ENCODE peak calls at places on chromosome 5, in six cellular contexts. One of them, this sample, is unnamed.
A peak's percentile ranks its signal among the peaks of the same experiment; 100 is the strongest.

GRCh38 chr5:33448118-33448517 is 7.4 kb downstream of the TARS1 start:
- DNase-seq in HCT116: no peak
- DNase-seq in K562: no peak
- DNase-seq in DND-41: no peak
- DNase-seq in GM23248: no peak
- DNase-seq in fibroblast of lung: no peak
- DNase-seq in this sample: peak; percentile 78

GRCh38 chr5:174581483-174581882 is 142.9 kb upstream of the MSX2 start:
- DNase-seq in HCT116: no peak
- DNase-seq in K562: no peak
- DNase-seq in DND-41: peak; percentile 6
- DNase-seq in GM23248: peak; percentile 49
- DNase-seq in fibroblast of lung: no peak
- DNase-seq in this sample: peak; percentile 90

GRCh38 chr5:2013301-2014057 is 130.8 kb upstream of the IRX4 start:
- DNase-seq in HCT116: no peak
- DNase-seq in K562: no peak
- DNase-seq in DND-41: no peak
- DNase-seq in GM23248: no peak
- DNase-seq in fibroblast of lung: no peak
- DNase-seq in this sample: no peak

GRCh38 chr5:15037247-15037908 is 165.8 kb upstream of the ANKH start:
- DNase-seq in HCT116: no peak
- DNase-seq in K562: no peak
- DNase-seq in DND-41: no peak
- DNase-seq in GM23248: no peak
- DNase-seq in fibroblast of lung: no peak
- DNase-seq in this sample: no peak

GRCh38 chr5:16178745-16179372 is 732 bp downstream of the MARCHF11 start:
- DNase-seq in HCT116: no peak
- DNase-seq in K562: peak; percentile 58
- DNase-seq in DND-41: peak; percentile 27
- DNase-seq in GM23248: peak; percentile 73
- DNase-seq in fibroblast of lung: peak; percentile 70
- DNase-seq in this sample: peak; percentile 95

GRCh38 chr5:558326-558725 is 34.1 kb upstream of the SLC9A3 start:
- DNase-seq in HCT116: no peak
- DNase-seq in K562: no peak
- DNase-seq in DND-41: no peak
- DNase-seq in GM23248: no peak
- DNase-seq in fibroblast of lung: no peak
- DNase-seq in this sample: no peak

GRCh38 chr5:147479949-147480348 is 29.9 kb downstream of the DPYSL3 start:
- DNase-seq in HCT116: no peak
- DNase-seq in K562: no peak
- DNase-seq in DND-41: no peak
- DNase-seq in GM23248: peak; percentile 74
- DNase-seq in fibroblast of lung: peak; percentile 84
- DNase-seq in this sample: peak; percentile 76

GRCh38 chr5:60604771-60605170 is 95.2 kb downstream of the DEPDC1B start:
- DNase-seq in HCT116: no peak
- DNase-seq in K562: no peak
- DNase-seq in DND-41: no peak
- DNase-seq in GM23248: no peak
- DNase-seq in fibroblast of lung: no peak
- DNase-seq in this sample: no peak

GRCh38 chr5:114361724-114362196 is at the start of gene KCNN2:
- DNase-seq in HCT116: no peak
- DNase-seq in K562: no peak
- DNase-seq in DND-41: no peak
- DNase-seq in GM23248: peak; percentile 4
- DNase-seq in fibroblast of lung: peak; percentile 57
- DNase-seq in this sample: peak; percentile 95

GRCh38 chr5:114362977-114363721 is 1.3 kb downstream of the KCNN2 start:
- DNase-seq in HCT116: no peak
- DNase-seq in K562: no peak
- DNase-seq in DND-41: no peak
- DNase-seq in GM23248: no peak
- DNase-seq in fibroblast of lung: no peak
- DNase-seq in this sample: peak; percentile 43

GRCh38 chr5:114362197-114362976 is 517 bp downstream of the KCNN2 start:
- DNase-seq in HCT116: no peak
- DNase-seq in K562: no peak
- DNase-seq in DND-41: no peak
- DNase-seq in GM23248: peak; percentile 4
- DNase-seq in fibroblast of lung: peak; percentile 34
- DNase-seq in this sample: peak; percentile 68

GRCh38 chr5:114360362-114360761 is 1.5 kb upstream of the KCNN2 start:
- DNase-seq in HCT116: no peak
- DNase-seq in K562: no peak
- DNase-seq in DND-41: no peak
- DNase-seq in GM23248: no peak
- DNase-seq in fibroblast of lung: no peak
- DNase-seq in this sample: peak; percentile 58

GRCh38 chr5:114360816-114361723 is 800 bp upstream of the KCNN2 start:
- DNase-seq in HCT116: no peak
- DNase-seq in K562: no peak
- DNase-seq in DND-41: no peak
- DNase-seq in GM23248: no peak
- DNase-seq in fibroblast of lung: no peak
- DNase-seq in this sample: peak; percentile 89
- TF ChIP-seq EZH2 in HCT116: no peak
- TF ChIP-seq EZH2 in K562: no peak
- TF ChIP-seq EZH2 in DND-41: no peak
- TF ChIP-seq EZH2 in GM23248: peak; percentile 21
- TF ChIP-seq EZH2 in fibroblast of lung: no peak
- TF ChIP-seq EZH2 in this sample: no peak

GRCh38 chr5:149450199-149450598 is 71.1 kb upstream of the IL17B start:
- DNase-seq in HCT116: no peak
- DNase-seq in K562: no peak
- DNase-seq in DND-41: no peak
- DNase-seq in GM23248: peak; percentile 69
- DNase-seq in fibroblast of lung: peak; percentile 80
- DNase-seq in this sample: no peak

GRCh38 chr5:149455889-149456409 is 76.9 kb upstream of the IL17B start:
- DNase-seq in HCT116: peak; percentile 90
- DNase-seq in K562: peak; percentile 62
- DNase-seq in DND-41: no peak
- DNase-seq in GM23248: peak; percentile 72
- DNase-seq in fibroblast of lung: peak; percentile 80
- DNase-seq in this sample: no peak

GRCh38 chr5:149453618-149454415 is 74.7 kb upstream of the IL17B start:
- DNase-seq in HCT116: no peak
- DNase-seq in K562: no peak
- DNase-seq in DND-41: no peak
- DNase-seq in GM23248: no peak
- DNase-seq in fibroblast of lung: no peak
- DNase-seq in this sample: no peak

GRCh38 chr5:149452007-149452664 is 73.0 kb upstream of the IL17B start:
- DNase-seq in HCT116: no peak
- DNase-seq in K562: peak; percentile 61
- DNase-seq in DND-41: no peak
- DNase-seq in GM23248: peak; percentile 43
- DNase-seq in fibroblast of lung: peak; percentile 71
- DNase-seq in this sample: peak; percentile 63

DNA sequence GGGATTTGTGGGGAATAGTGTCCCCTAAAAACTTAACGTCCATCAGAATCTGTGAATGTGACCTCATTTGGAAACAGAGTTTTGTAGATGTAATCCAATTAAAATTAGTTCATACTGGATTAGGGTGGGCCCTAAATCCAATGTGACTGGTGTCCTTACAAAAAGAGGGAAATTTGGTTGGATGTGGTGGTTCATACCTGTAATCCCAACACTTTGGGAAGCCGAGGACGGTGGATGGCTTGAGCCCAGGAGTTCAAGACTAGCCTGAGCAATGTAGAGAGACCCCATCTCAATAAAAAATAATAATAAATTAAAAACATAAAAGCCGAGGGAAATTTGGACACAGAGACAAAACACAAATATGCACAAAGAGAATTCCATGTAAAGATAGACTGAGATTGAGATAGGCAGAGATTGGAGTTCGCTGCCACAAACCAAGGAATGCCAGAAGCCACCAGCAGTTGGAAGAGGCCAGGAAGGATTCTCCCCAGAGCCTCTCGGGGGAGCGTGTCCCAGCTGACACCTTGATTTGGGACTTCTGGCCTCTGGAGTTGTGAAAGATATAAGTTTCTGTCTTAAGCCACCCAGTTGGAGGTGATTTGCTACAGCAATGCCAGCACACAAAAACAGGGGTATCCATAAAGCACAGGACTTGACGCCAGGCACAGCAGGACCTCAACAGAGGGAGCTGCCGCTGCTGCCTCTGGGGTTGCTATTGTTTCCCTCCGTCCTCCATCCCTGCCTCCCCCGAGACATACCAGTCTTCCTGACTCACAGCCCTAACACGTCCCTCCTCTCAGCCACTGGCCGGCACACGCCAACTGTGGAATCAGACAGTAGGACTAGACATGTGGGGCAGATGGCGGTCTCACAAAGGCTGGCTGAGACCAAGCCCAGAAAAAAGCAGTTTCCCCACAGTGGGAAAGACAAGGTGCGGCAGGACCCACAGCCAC is 73.8 kb upstream of the IL17B start:
- DNase-seq in HCT116: no peak
- DNase-seq in K562: no peak
- DNase-seq in DND-41: no peak
- DNase-seq in GM23248: peak; percentile 98
- DNase-seq in fibroblast of lung: peak; percentile 98
- DNase-seq in this sample: peak; percentile 44
- H3K4me1 ChIP-seq in HCT116: peaks cover 29% of the 10 kb centered on the region
- H3K4me1 ChIP-seq in K562: peaks cover 59% of the 10 kb centered on the region
- H3K4me1 ChIP-seq in DND-41: no peaks in the 10 kb centered on the region
- H3K4me1 ChIP-seq in GM23248: peaks cover 63% of the 10 kb centered on the region
- H3K4me1 ChIP-seq in fibroblast of lung: peaks cover 59% of the 10 kb centered on the region
- H3K4me1 ChIP-seq in this sample: peaks cover 13% of the 10 kb centered on the region

GRCh38 chr5:116674881-116675627 is 100.4 kb upstream of the SEMA6A start:
- DNase-seq in HCT116: no peak
- DNase-seq in K562: no peak
- DNase-seq in DND-41: no peak
- DNase-seq in GM23248: no peak
- DNase-seq in fibroblast of lung: no peak
- DNase-seq in this sample: no peak
- TF ChIP-seq EZH2 in HCT116: no peak
- TF ChIP-seq EZH2 in K562: no peak
- TF ChIP-seq EZH2 in DND-41: no peak
- TF ChIP-seq EZH2 in GM23248: no peak
- TF ChIP-seq EZH2 in fibroblast of lung: no peak
- TF ChIP-seq EZH2 in this sample: no peak

GRCh38 chr5:158811350-158811749 is 288.4 kb downstream of the EBF1 start:
- DNase-seq in HCT116: no peak
- DNase-seq in K562: no peak
- DNase-seq in DND-41: no peak
- DNase-seq in GM23248: no peak
- DNase-seq in fibroblast of lung: no peak
- DNase-seq in this sample: no peak
- H3K4me1 ChIP-seq in HCT116: no peaks in the 10 kb centered on the region
- H3K4me1 ChIP-seq in K562: no peaks in the 10 kb centered on the region
- H3K4me1 ChIP-seq in DND-41: peaks cover 39% of the 10 kb centered on the region
- H3K4me1 ChIP-seq in GM23248: peaks cover 14% of the 10 kb centered on the region
- H3K4me1 ChIP-seq in fibroblast of lung: peaks cover 2% of the 10 kb centered on the region
- H3K4me1 ChIP-seq in this sample: peaks cover 18% of the 10 kb centered on the region

GRCh38 chr5:180618830-180619562 is 27.7 kb upstream of the SCGB3A1 start:
- DNase-seq in HCT116: no peak
- DNase-seq in K562: no peak
- DNase-seq in DND-41: no peak
- DNase-seq in GM23248: peak; percentile 64
- DNase-seq in fibroblast of lung: peak; percentile 63
- DNase-seq in this sample: peak; percentile 83
- TF ChIP-seq EZH2 in HCT116: no peak
- TF ChIP-seq EZH2 in K562: no peak
- TF ChIP-seq EZH2 in DND-41: no peak
- TF ChIP-seq EZH2 in GM23248: no peak
- TF ChIP-seq EZH2 in fibroblast of lung: no peak
- TF ChIP-seq EZH2 in this sample: peak; percentile 12

GRCh38 chr5:139287890-139288635 is 5.5 kb upstream of the MATR3 start:
- DNase-seq in HCT116: no peak
- DNase-seq in K562: no peak
- DNase-seq in DND-41: no peak
- DNase-seq in GM23248: no peak
- DNase-seq in fibroblast of lung: no peak
- DNase-seq in this sample: no peak

GRCh38 chr5:139284295-139284694 is 9.2 kb upstream of the MATR3 start:
- DNase-seq in HCT116: no peak
- DNase-seq in K562: no peak
- DNase-seq in DND-41: no peak
- DNase-seq in GM23248: no peak
- DNase-seq in fibroblast of lung: no peak
- DNase-seq in this sample: no peak

GRCh38 chr5:139283252-139284166 is 10.0 kb upstream of the MATR3 start:
- DNase-seq in HCT116: no peak
- DNase-seq in K562: no peak
- DNase-seq in DND-41: no peak
- DNase-seq in GM23248: no peak
- DNase-seq in fibroblast of lung: no peak
- DNase-seq in this sample: no peak

GRCh38 chr5:139282195-139282557 is 11.4 kb upstream of the MATR3 start:
- DNase-seq in HCT116: no peak
- DNase-seq in K562: no peak
- DNase-seq in DND-41: no peak
- DNase-seq in GM23248: peak; percentile 51
- DNase-seq in fibroblast of lung: peak; percentile 53
- DNase-seq in this sample: no peak

GRCh38 chr5:139285651-139286392 is 7.7 kb upstream of the MATR3 start:
- DNase-seq in HCT116: no peak
- DNase-seq in K562: no peak
- DNase-seq in DND-41: no peak
- DNase-seq in GM23248: no peak
- DNase-seq in fibroblast of lung: no peak
- DNase-seq in this sample: no peak
- H3K4me1 ChIP-seq in HCT116: no peaks in the 10 kb centered on the region
- H3K4me1 ChIP-seq in K562: no peaks in the 10 kb centered on the region
- H3K4me1 ChIP-seq in DND-41: no peaks in the 10 kb centered on the region
- H3K4me1 ChIP-seq in GM23248: peaks cover 14% of the 10 kb centered on the region
- H3K4me1 ChIP-seq in fibroblast of lung: peaks cover 2% of the 10 kb centered on the region
- H3K4me1 ChIP-seq in this sample: peaks cover 5% of the 10 kb centered on the region